ENCODE peak calls at places on chromosomes 1 and 21, in seven cellular contexts. One of them, this sample, is unnamed.

GRCh38 chr1:61807606-61808005 is 65.3 kb downstream of the PATJ start:
- DNase-seq in HCT116: no peak
- DNase-seq in heart left ventricle: no peak
- DNase-seq in K562: no peak
- DNase-seq in IMR-90: peak; percentile 24
- DNase-seq in ovary: no peak
- DNase-seq in prostate gland: no peak
- DNase-seq in this sample: no peak

GRCh38 chr21:44889625-44890337 is 16.3 kb upstream of the PTTG1IP start:
- DNase-seq in HCT116: no peak
- DNase-seq in heart left ventricle: peak; percentile 26
- DNase-seq in K562: no peak
- DNase-seq in IMR-90: no peak
- DNase-seq in ovary: no peak
- DNase-seq in prostate gland: no peak
- DNase-seq in this sample: no peak

GRCh38 chr1:19067187-19067911 is 110.9 kb upstream of the IFFO2 start:
- DNase-seq in HCT116: no peak
- DNase-seq in heart left ventricle: no peak
- DNase-seq in K562: no peak
- DNase-seq in IMR-90: no peak
- DNase-seq in ovary: no peak
- DNase-seq in prostate gland: peak; percentile 75
- DNase-seq in this sample: no peak

GRCh38 chr1:237146247-237146646 is 104.3 kb downstream of the RYR2 start:
- DNase-seq in HCT116: no peak
- DNase-seq in heart left ventricle: no peak
- DNase-seq in K562: no peak
- DNase-seq in IMR-90: peak; percentile 16
- DNase-seq in ovary: peak; percentile 37
- DNase-seq in prostate gland: no peak
- DNase-seq in this sample: no peak

GRCh38 chr21:45543710-45544448 is 1.6 kb upstream of the SLC19A1 start:
- DNase-seq in HCT116: no peak
- DNase-seq in heart left ventricle: no peak
- DNase-seq in K562: no peak
- DNase-seq in IMR-90: no peak
- DNase-seq in ovary: peak; percentile 20
- DNase-seq in prostate gland: no peak
- DNase-seq in this sample: no peak

GRCh38 chr1:1941868-1942752 is 23.0 kb upstream of the TMEM52 start:
- DNase-seq in HCT116: no peak
- DNase-seq in heart left ventricle: no peak
- DNase-seq in K562: no peak
- DNase-seq in IMR-90: no peak
- DNase-seq in ovary: no peak
- DNase-seq in prostate gland: no peak
- DNase-seq in this sample: no peak

GRCh38 chr1:81420760-81421159 is 380.0 kb upstream of the ADGRL2 start:
- DNase-seq in HCT116: no peak
- DNase-seq in heart left ventricle: no peak
- DNase-seq in K562: no peak
- DNase-seq in IMR-90: no peak
- DNase-seq in ovary: no peak
- DNase-seq in prostate gland: no peak
- DNase-seq in this sample: no peak

GRCh38 chr1:44664730-44665370 is 9.4 kb downstream of the TMEM53 start:
- DNase-seq in HCT116: no peak
- DNase-seq in heart left ventricle: no peak
- DNase-seq in K562: no peak
- DNase-seq in IMR-90: no peak
- DNase-seq in ovary: no peak
- DNase-seq in prostate gland: no peak
- DNase-seq in this sample: no peak

GRCh38 chr1:23246274-23246673 is 29.0 kb upstream of the HTR1D start:
- DNase-seq in HCT116: no peak
- DNase-seq in heart left ventricle: no peak
- DNase-seq in K562: no peak
- DNase-seq in IMR-90: no peak
- DNase-seq in ovary: no peak
- DNase-seq in prostate gland: no peak
- DNase-seq in this sample: peak; percentile 8

GRCh38 chr1:189269011-189269410 is 1208.7 kb downstream of the BRINP3 start:
- DNase-seq in HCT116: peak; percentile 64
- DNase-seq in heart left ventricle: no peak
- DNase-seq in K562: peak; percentile 42
- DNase-seq in IMR-90: peak; percentile 24
- DNase-seq in ovary: no peak
- DNase-seq in prostate gland: no peak
- DNase-seq in this sample: peak; percentile 35

GRCh38 chr1:68331117-68331865 is 99.0 kb upstream of the WLS start:
- DNase-seq in HCT116: peak; percentile 47
- DNase-seq in heart left ventricle: no peak
- DNase-seq in K562: no peak
- DNase-seq in IMR-90: peak; percentile 97
- DNase-seq in ovary: no peak
- DNase-seq in prostate gland: no peak
- DNase-seq in this sample: no peak

GRCh38 chr1:209783338-209783737 is 1.0 kb downstream of the C1orf74 start:
- DNase-seq in HCT116: no peak
- DNase-seq in heart left ventricle: no peak
- DNase-seq in K562: no peak
- DNase-seq in IMR-90: no peak
- DNase-seq in ovary: no peak
- DNase-seq in prostate gland: no peak
- DNase-seq in this sample: no peak

GRCh38 chr1:220631238-220631842 is 58.8 kb upstream of the C1orf115 start:
- DNase-seq in HCT116: no peak
- DNase-seq in heart left ventricle: no peak
- DNase-seq in K562: no peak
- DNase-seq in IMR-90: no peak
- DNase-seq in ovary: no peak
- DNase-seq in prostate gland: no peak
- DNase-seq in this sample: no peak

GRCh38 chr21:32061755-32062154 is 188.9 kb downstream of the HUNK start:
- DNase-seq in HCT116: no peak
- DNase-seq in heart left ventricle: no peak
- DNase-seq in K562: no peak
- DNase-seq in IMR-90: no peak
- DNase-seq in ovary: no peak
- DNase-seq in prostate gland: no peak
- DNase-seq in this sample: no peak

GRCh38 chr1:93723101-93723500 is 41.5 kb upstream of the BCAR3 start:
- DNase-seq in HCT116: no peak
- DNase-seq in heart left ventricle: peak; percentile 88
- DNase-seq in K562: no peak
- DNase-seq in IMR-90: no peak
- DNase-seq in ovary: no peak
- DNase-seq in prostate gland: no peak
- DNase-seq in this sample: no peak

GRCh38 chr1:51719146-51719545 is 102.3 kb downstream of the OSBPL9 start:
- DNase-seq in HCT116: no peak
- DNase-seq in heart left ventricle: no peak
- DNase-seq in K562: no peak
- DNase-seq in IMR-90: no peak
- DNase-seq in ovary: no peak
- DNase-seq in prostate gland: no peak
- DNase-seq in this sample: peak; percentile 44

GRCh38 chr1:16924919-16925477 is 3.3 kb downstream of the CROCC start:
- DNase-seq in HCT116: no peak
- DNase-seq in heart left ventricle: no peak
- DNase-seq in K562: no peak
- DNase-seq in IMR-90: no peak
- DNase-seq in ovary: no peak
- DNase-seq in prostate gland: no peak
- DNase-seq in this sample: no peak

GRCh38 chr1:221648201-221648600 is 93.7 kb downstream of the DUSP10 start:
- DNase-seq in HCT116: no peak
- DNase-seq in heart left ventricle: no peak
- DNase-seq in K562: no peak
- DNase-seq in IMR-90: no peak
- DNase-seq in ovary: no peak
- DNase-seq in prostate gland: no peak
- DNase-seq in this sample: no peak

GRCh38 chr1:226656601-226657277 is 82.3 kb downstream of the ITPKB start:
- DNase-seq in HCT116: no peak
- DNase-seq in heart left ventricle: peak; percentile 29
- DNase-seq in K562: no peak
- DNase-seq in IMR-90: peak; percentile 92
- DNase-seq in ovary: no peak
- DNase-seq in prostate gland: peak; percentile 50
- DNase-seq in this sample: no peak

GRCh38 chr1:234478152-234478480 is 863 bp downstream of the TARBP1 start:
- DNase-seq in HCT116: no peak
- DNase-seq in heart left ventricle: no peak
- DNase-seq in K562: peak; percentile 79
- DNase-seq in IMR-90: peak; percentile 28
- DNase-seq in ovary: no peak
- DNase-seq in prostate gland: peak; percentile 54
- DNase-seq in this sample: no peak
- TF ChIP-seq POLR2A in HCT116: peak; percentile 43
- TF ChIP-seq POLR2A in heart left ventricle: no peak
- TF ChIP-seq POLR2A in K562: no peak
- TF ChIP-seq POLR2A in IMR-90: no peak
- TF ChIP-seq POLR2A in ovary: no peak
- TF ChIP-seq POLR2A in prostate gland: no peak
- TF ChIP-seq POLR2A in this sample: no peak

DNA sequence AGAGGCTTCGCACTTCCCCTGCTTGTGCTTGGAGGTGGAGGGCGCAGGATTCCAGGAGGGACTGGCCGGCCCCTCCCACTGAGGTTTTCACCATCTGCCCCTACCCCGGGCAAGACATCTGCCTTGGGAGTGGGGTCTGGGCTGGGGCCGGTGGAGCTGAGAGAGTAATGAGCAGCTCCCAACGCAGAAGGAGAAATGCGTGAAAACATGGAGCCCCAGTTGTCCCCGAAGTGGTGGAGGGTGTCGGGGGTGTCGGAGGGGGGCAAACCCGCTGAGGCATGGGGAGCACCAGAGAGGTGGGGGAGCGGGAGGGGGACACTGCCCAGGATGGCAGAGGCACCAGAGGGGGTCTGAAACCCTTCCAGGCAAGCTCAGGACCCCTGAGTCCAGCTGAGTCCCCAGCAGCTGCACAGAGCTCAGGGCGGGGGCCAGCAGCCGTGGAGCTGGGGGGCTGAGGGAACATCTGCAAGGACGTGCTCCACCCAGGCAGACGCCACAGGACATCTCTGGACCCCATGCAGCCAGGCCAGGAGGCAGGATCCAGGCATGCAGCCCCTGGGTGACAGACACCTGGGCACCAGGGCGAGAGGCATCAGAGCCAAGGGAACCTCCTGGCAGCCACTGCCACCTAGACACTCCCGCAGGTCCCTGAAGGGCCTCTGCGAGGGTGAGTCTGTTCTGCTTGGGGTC is 110.6 kb downstream of the SIK1 start:
- DNase-seq in HCT116: no peak
- DNase-seq in heart left ventricle: peak; percentile 5
- DNase-seq in K562: no peak
- DNase-seq in IMR-90: no peak
- DNase-seq in ovary: no peak
- DNase-seq in prostate gland: no peak
- DNase-seq in this sample: no peak
- TF ChIP-seq POLR2A in HCT116: no peak
- TF ChIP-seq POLR2A in heart left ventricle: no peak
- TF ChIP-seq POLR2A in K562: no peak
- TF ChIP-seq POLR2A in IMR-90: no peak
- TF ChIP-seq POLR2A in ovary: no peak
- TF ChIP-seq POLR2A in prostate gland: no peak
- TF ChIP-seq POLR2A in this sample: no peak

DNA sequence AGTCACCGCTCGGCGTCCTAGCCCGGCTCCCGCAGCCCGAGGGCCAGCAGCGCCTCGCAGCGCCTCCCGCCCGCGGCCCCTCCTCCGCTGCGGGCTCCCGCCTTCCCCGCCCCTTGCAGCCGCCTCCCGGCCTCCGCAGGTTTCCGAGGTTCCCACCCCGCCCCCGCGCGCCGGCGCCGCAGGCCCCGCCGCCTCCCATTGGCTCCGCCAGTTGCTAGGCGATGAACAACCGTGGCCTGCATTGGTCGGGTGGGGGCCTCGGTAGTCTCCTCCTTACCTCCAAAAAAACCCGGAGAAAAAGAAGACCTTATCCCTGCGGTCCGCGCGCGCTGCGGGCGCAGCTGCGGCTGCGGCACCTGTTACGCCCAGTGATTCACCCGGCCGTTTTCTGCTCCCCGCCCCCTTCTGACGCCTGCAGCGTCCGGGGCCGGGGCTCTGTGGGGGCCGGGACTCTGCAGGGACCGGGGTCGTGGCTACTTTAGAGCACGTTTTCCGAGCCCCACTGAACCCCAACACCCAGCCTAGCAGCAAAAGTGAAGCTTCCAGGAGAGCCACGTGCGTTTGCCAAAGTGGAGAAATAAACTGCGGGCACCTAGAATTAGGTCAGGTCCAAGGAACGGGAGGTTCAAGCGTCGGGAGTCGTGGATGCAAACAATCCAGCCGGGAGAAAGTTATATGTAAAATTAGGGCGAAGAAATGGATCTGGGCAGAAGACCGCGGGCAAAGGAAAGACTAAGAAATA is at the start of gene SSX2IP:
- DNase-seq in HCT116: peak; percentile 92
- DNase-seq in heart left ventricle: peak; percentile 97
- DNase-seq in K562: peak; percentile 98
- DNase-seq in IMR-90: peak; percentile 97
- DNase-seq in ovary: peak; percentile 98
- DNase-seq in prostate gland: peak; percentile 98
- DNase-seq in this sample: peak; percentile 97
- TF ChIP-seq POLR2A in HCT116: no peak
- TF ChIP-seq POLR2A in heart left ventricle: no peak
- TF ChIP-seq POLR2A in K562: peak; percentile 53
- TF ChIP-seq POLR2A in IMR-90: no peak
- TF ChIP-seq POLR2A in ovary: no peak
- TF ChIP-seq POLR2A in prostate gland: peak; percentile 51
- TF ChIP-seq POLR2A in this sample: peak; percentile 73

GRCh38 chr1:172109357-172109756 is 268.1 kb downstream of the DNM3 start:
- DNase-seq in HCT116: no peak
- DNase-seq in heart left ventricle: no peak
- DNase-seq in K562: no peak
- DNase-seq in IMR-90: peak; percentile 22
- DNase-seq in ovary: no peak
- DNase-seq in prostate gland: no peak
- DNase-seq in this sample: no peak

GRCh38 chr1:172108494-172108893 is 267.2 kb downstream of the DNM3 start:
- DNase-seq in HCT116: no peak
- DNase-seq in heart left ventricle: no peak
- DNase-seq in K562: no peak
- DNase-seq in IMR-90: no peak
- DNase-seq in ovary: no peak
- DNase-seq in prostate gland: no peak
- DNase-seq in this sample: no peak

GRCh38 chr1:172107261-172107820 is 266.0 kb downstream of the DNM3 start:
- DNase-seq in HCT116: no peak
- DNase-seq in heart left ventricle: no peak
- DNase-seq in K562: no peak
- DNase-seq in IMR-90: peak; percentile 12
- DNase-seq in ovary: no peak
- DNase-seq in prostate gland: no peak
- DNase-seq in this sample: no peak

DNA sequence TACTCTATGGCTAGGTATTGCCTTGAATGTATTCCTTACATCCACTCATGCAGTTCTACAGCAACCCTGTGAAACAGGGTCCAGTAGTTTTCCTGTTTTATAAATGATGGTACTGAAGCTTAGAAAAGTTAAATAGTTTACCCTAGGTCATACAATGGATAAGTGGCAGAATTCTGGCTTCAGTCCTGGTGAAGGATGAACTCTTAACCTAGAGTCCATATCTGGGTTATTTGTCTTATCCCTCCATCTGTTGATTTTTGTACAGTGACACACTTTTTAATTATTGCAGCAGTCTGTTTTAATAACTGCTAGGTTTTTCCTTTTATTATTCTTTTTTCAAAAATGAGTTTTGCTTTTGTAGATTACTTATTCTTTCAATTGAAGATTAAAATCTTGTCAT is 263.9 kb downstream of the DNM3 start:
- DNase-seq in HCT116: no peak
- DNase-seq in heart left ventricle: no peak
- DNase-seq in K562: no peak
- DNase-seq in IMR-90: no peak
- DNase-seq in ovary: no peak
- DNase-seq in prostate gland: no peak
- DNase-seq in this sample: no peak
- TF ChIP-seq POLR2A in HCT116: no peak
- TF ChIP-seq POLR2A in heart left ventricle: no peak
- TF ChIP-seq POLR2A in K562: no peak
- TF ChIP-seq POLR2A in IMR-90: no peak
- TF ChIP-seq POLR2A in ovary: no peak
- TF ChIP-seq POLR2A in prostate gland: no peak
- TF ChIP-seq POLR2A in this sample: no peak

This sample was measured in NB4.